ENCODE peak calls at places on chromosomes 2 and 18, in four cellular contexts. One of them, this sample, is unnamed.
A peak's percentile ranks its signal among the peaks of the same experiment; 100 is the strongest.

GRCh38 chr2:230650585-230651137 is 62.0 kb upstream of the CAB39 start:
- DNase-seq in lung: no peak
- DNase-seq in mesothelial cell of epicardium: no peak
- DNase-seq in AG10803: no peak
- DNase-seq in this sample: no peak

GRCh38 chr2:211045025-211045424 is 488.6 kb downstream of the CPS1 start:
- DNase-seq in lung: no peak
- DNase-seq in mesothelial cell of epicardium: no peak
- DNase-seq in AG10803: no peak
- DNase-seq in this sample: no peak

GRCh38 chr18:59918320-59918755 is 18.5 kb downstream of the PMAIP1 start:
- DNase-seq in lung: no peak
- DNase-seq in mesothelial cell of epicardium: no peak
- DNase-seq in AG10803: peak; percentile 54
- DNase-seq in this sample: no peak

GRCh38 chr18:3821524-3821923 is 371.6 kb downstream of the TGIF1 start:
- DNase-seq in lung: no peak
- DNase-seq in mesothelial cell of epicardium: no peak
- DNase-seq in AG10803: no peak
- DNase-seq in this sample: no peak

GRCh38 chr2:36462311-36462710 is 106.7 kb downstream of the CRIM1 start:
- DNase-seq in lung: no peak
- DNase-seq in mesothelial cell of epicardium: no peak
- DNase-seq in AG10803: no peak
- DNase-seq in this sample: no peak

GRCh38 chr2:96188821-96189526 is 19.7 kb downstream of the STARD7 start:
- DNase-seq in lung: no peak
- DNase-seq in mesothelial cell of epicardium: no peak
- DNase-seq in AG10803: no peak
- DNase-seq in this sample: no peak

GRCh38 chr2:195016821-195017220 is 640.2 kb upstream of the SLC39A10 start:
- DNase-seq in lung: no peak
- DNase-seq in mesothelial cell of epicardium: no peak
- DNase-seq in AG10803: no peak
- DNase-seq in this sample: peak; percentile 78

GRCh38 chr2:171811229-171811628 is 82.8 kb downstream of the SLC25A12 start:
- DNase-seq in lung: no peak
- DNase-seq in mesothelial cell of epicardium: no peak
- DNase-seq in AG10803: peak; percentile 44
- DNase-seq in this sample: peak; percentile 62

GRCh38 chr2:72108121-72108520 is 39.5 kb downstream of the CYP26B1 start:
- DNase-seq in lung: no peak
- DNase-seq in mesothelial cell of epicardium: no peak
- DNase-seq in AG10803: no peak
- DNase-seq in this sample: no peak

GRCh38 chr2:100632021-100632420 is 69.2 kb downstream of the PDCL3 start:
- DNase-seq in lung: no peak
- DNase-seq in mesothelial cell of epicardium: no peak
- DNase-seq in AG10803: no peak
- DNase-seq in this sample: no peak

GRCh38 chr2:54927085-54927750 is 123.0 kb downstream of the RTN4 start:
- DNase-seq in lung: no peak
- DNase-seq in mesothelial cell of epicardium: no peak
- DNase-seq in AG10803: no peak
- DNase-seq in this sample: no peak

GRCh38 chr2:98476192-98476868 is 31.7 kb downstream of the INPP4A start:
- DNase-seq in lung: no peak
- DNase-seq in mesothelial cell of epicardium: no peak
- DNase-seq in AG10803: no peak
- DNase-seq in this sample: no peak

GRCh38 chr2:28543316-28544068 is 47.6 kb downstream of the PLB1 start:
- DNase-seq in lung: no peak
- DNase-seq in mesothelial cell of epicardium: no peak
- DNase-seq in AG10803: peak; percentile 23
- DNase-seq in this sample: no peak

GRCh38 chr2:176193048-176193447 is 4.6 kb downstream of the HOXD1 start:
- DNase-seq in lung: no peak
- DNase-seq in mesothelial cell of epicardium: no peak
- DNase-seq in AG10803: no peak
- DNase-seq in this sample: no peak

GRCh38 chr2:129661942-129662341 is 317.5 kb upstream of the RAB6C start:
- DNase-seq in lung: no peak
- DNase-seq in mesothelial cell of epicardium: no peak
- DNase-seq in AG10803: no peak
- DNase-seq in this sample: no peak

GRCh38 chr2:7133521-7133920 is 216.3 kb downstream of the RNF144A start:
- DNase-seq in lung: no peak
- DNase-seq in mesothelial cell of epicardium: no peak
- DNase-seq in AG10803: no peak
- DNase-seq in this sample: no peak

GRCh38 chr2:188292446-188293239 is 969 bp downstream of the GULP1 start:
- DNase-seq in lung: peak; percentile 77
- DNase-seq in mesothelial cell of epicardium: peak; percentile 46
- DNase-seq in AG10803: peak; percentile 78
- DNase-seq in this sample: peak; percentile 83

GRCh38 chr2:223797811-223798721 is 39.3 kb downstream of the AP1S3 start:
- DNase-seq in lung: no peak
- DNase-seq in mesothelial cell of epicardium: no peak
- DNase-seq in AG10803: peak; percentile 36
- DNase-seq in this sample: peak; percentile 72

GRCh38 chr2:29129586-29130281 is 14.5 kb downstream of the CLIP4 start:
- DNase-seq in lung: no peak
- DNase-seq in mesothelial cell of epicardium: no peak
- DNase-seq in AG10803: peak; percentile 43
- DNase-seq in this sample: peak; percentile 34

GRCh38 chr18:37778417-37779165 is 213.0 kb upstream of the CELF4 start:
- DNase-seq in lung: peak; percentile 64
- DNase-seq in mesothelial cell of epicardium: peak; percentile 59
- DNase-seq in AG10803: peak; percentile 19
- DNase-seq in this sample: no peak

GRCh38 chr18:63309422-63309821 is 10.1 kb downstream of the BCL2 start:
- DNase-seq in lung: no peak
- DNase-seq in mesothelial cell of epicardium: no peak
- DNase-seq in AG10803: no peak
- DNase-seq in this sample: no peak

GRCh38 chr2:12717988-12718661 is 1.4 kb downstream of the TRIB2 start:
- DNase-seq in lung: no peak
- DNase-seq in mesothelial cell of epicardium: no peak
- DNase-seq in AG10803: peak; percentile 24
- DNase-seq in this sample: no peak

GRCh38 chr2:162153608-162154224 is 1.7 kb upstream of the GCG start:
- DNase-seq in lung: peak; percentile 68
- DNase-seq in mesothelial cell of epicardium: no peak
- DNase-seq in AG10803: peak; percentile 41
- DNase-seq in this sample: peak; percentile 74

GRCh38 chr2:232890536-232890895 is 20.5 kb downstream of the SNORC start:
- DNase-seq in lung: no peak
- DNase-seq in mesothelial cell of epicardium: no peak
- DNase-seq in AG10803: no peak
- DNase-seq in this sample: no peak

GRCh38 chr2:172213116-172213515 is 110.4 kb upstream of the DLX2 start:
- DNase-seq in lung: no peak
- DNase-seq in mesothelial cell of epicardium: no peak
- DNase-seq in AG10803: no peak
- DNase-seq in this sample: no peak

GRCh38 chr2:119723784-119724467 is 35.8 kb upstream of the PTPN4 start:
- DNase-seq in lung: no peak
- DNase-seq in mesothelial cell of epicardium: no peak
- DNase-seq in AG10803: no peak
- DNase-seq in this sample: no peak

GRCh38 chr18:8660316-8660715 is 45.0 kb upstream of the MTCL1 start:
- DNase-seq in lung: no peak
- DNase-seq in mesothelial cell of epicardium: no peak
- DNase-seq in AG10803: no peak
- DNase-seq in this sample: peak; percentile 24

GRCh38 chr2:3940661-3941060 is 237.3 kb downstream of the DCDC2C start:
- DNase-seq in lung: no peak
- DNase-seq in mesothelial cell of epicardium: no peak
- DNase-seq in AG10803: no peak
- DNase-seq in this sample: no peak

GRCh38 chr2:63537306-63537705 is 51.0 kb downstream of the WDPCP start:
- DNase-seq in lung: no peak
- DNase-seq in mesothelial cell of epicardium: no peak
- DNase-seq in AG10803: peak; percentile 49
- DNase-seq in this sample: peak; percentile 14

GRCh38 chr2:166128156-166128505 is 311 bp upstream of the SCN1A start:
- DNase-seq in lung: no peak
- DNase-seq in mesothelial cell of epicardium: no peak
- DNase-seq in AG10803: no peak
- DNase-seq in this sample: no peak
- TF ChIP-seq CTCF in lung: no peak
- TF ChIP-seq CTCF in mesothelial cell of epicardium: peak; percentile 24
- TF ChIP-seq CTCF in AG10803: no peak
- TF ChIP-seq CTCF in this sample: no peak

GRCh38 chr2:117339980-117340379 is 474.5 kb upstream of the DDX18 start:
- DNase-seq in lung: no peak
- DNase-seq in mesothelial cell of epicardium: no peak
- DNase-seq in AG10803: no peak
- DNase-seq in this sample: no peak
- TF ChIP-seq CTCF in lung: no peak
- TF ChIP-seq CTCF in mesothelial cell of epicardium: no peak
- TF ChIP-seq CTCF in AG10803: no peak
- TF ChIP-seq CTCF in this sample: no peak

DNA sequence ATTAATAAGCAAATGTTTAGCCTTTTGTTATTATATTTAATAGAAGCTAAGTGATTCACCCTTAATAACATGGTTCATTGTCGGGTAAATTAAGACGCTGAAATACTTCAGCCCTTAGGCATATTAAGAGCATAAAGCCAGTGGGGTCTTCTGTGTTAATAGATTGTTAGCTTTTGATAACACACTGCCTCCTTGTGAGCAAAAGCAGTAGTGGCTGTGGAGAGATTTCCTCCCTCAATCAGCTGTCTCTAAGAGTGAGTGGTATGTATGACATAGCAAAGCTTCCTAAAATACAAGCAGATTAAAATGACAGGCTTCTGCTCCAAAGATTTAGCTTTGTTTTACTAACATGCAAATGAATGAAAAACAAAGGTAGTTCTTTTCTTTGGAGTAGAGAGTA is 143.7 kb upstream of the SYT4 start:
- DNase-seq in lung: no peak
- DNase-seq in mesothelial cell of epicardium: no peak
- DNase-seq in AG10803: no peak
- DNase-seq in this sample: no peak
- TF ChIP-seq CTCF in lung: no peak
- TF ChIP-seq CTCF in mesothelial cell of epicardium: no peak
- TF ChIP-seq CTCF in AG10803: no peak
- TF ChIP-seq CTCF in this sample: no peak

GRCh38 chr18:24271381-24272331 is 126.0 kb downstream of the OSBPL1A start:
- DNase-seq in lung: peak; percentile 74
- DNase-seq in mesothelial cell of epicardium: peak; percentile 67
- DNase-seq in AG10803: peak; percentile 71
- DNase-seq in this sample: peak; percentile 88
- TF ChIP-seq CTCF in lung: no peak
- TF ChIP-seq CTCF in mesothelial cell of epicardium: no peak
- TF ChIP-seq CTCF in AG10803: no peak
- TF ChIP-seq CTCF in this sample: peak; percentile 14

DNA sequence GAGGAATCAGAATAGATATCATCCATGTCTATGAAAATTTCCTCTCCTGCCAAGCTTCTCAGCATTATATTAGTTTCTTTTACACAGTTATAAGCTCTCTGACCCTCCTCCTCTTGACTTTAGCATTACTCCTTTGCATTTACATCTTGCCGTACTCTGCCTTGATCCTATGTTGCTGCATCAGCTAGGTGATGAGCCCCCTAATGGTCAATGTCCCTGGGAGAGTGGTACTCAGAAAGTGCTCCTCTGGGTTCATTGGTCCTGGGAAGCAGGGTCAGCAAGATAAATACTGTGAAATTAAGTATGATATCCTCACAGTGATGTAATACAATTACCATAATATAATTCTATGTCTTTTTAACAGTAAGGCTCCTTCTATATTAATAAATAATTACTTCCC is 74.1 kb downstream of the PKP4 start:
- DNase-seq in lung: no peak
- DNase-seq in mesothelial cell of epicardium: no peak
- DNase-seq in AG10803: no peak
- DNase-seq in this sample: no peak
- TF ChIP-seq CTCF in lung: no peak
- TF ChIP-seq CTCF in mesothelial cell of epicardium: no peak
- TF ChIP-seq CTCF in AG10803: no peak
- TF ChIP-seq CTCF in this sample: no peak

GRCh38 chr2:206154197-206154596 is 5.0 kb downstream of the NDUFS1 start:
- DNase-seq in lung: no peak
- DNase-seq in mesothelial cell of epicardium: no peak
- DNase-seq in AG10803: peak; percentile 6
- DNase-seq in this sample: no peak
- TF ChIP-seq CTCF in lung: no peak
- TF ChIP-seq CTCF in mesothelial cell of epicardium: no peak
- TF ChIP-seq CTCF in AG10803: no peak
- TF ChIP-seq CTCF in this sample: no peak

GRCh38 chr2:204051476-204051875 is 114.9 kb downstream of the ICOS start:
- DNase-seq in lung: no peak
- DNase-seq in mesothelial cell of epicardium: no peak
- DNase-seq in AG10803: no peak
- DNase-seq in this sample: no peak
- TF ChIP-seq CTCF in lung: no peak
- TF ChIP-seq CTCF in mesothelial cell of epicardium: no peak
- TF ChIP-seq CTCF in AG10803: no peak
- TF ChIP-seq CTCF in this sample: no peak

DNA sequence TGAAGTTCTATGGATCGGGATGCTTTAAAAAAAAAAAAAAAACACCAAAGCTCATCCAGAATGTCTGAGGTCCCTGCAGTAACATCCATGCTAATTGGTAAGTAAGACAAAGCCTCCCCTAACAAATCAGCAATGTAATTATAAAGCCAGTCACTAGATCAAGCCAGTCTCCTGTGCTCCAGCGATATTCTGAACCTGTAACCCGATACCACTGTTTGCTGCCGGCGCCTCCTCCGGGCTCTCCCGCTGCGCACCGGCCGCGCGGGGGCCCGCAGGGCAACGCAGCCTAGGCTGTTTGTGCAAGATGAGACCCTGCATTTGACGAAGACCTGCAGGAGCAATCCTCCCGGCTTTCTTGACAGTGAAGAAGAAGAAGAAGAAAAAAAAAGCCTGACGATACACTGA is 8.7 kb downstream of the SERTAD2 start:
- DNase-seq in lung: no peak
- DNase-seq in mesothelial cell of epicardium: no peak
- DNase-seq in AG10803: peak; percentile 53
- DNase-seq in this sample: peak; percentile 55
- TF ChIP-seq CTCF in lung: no peak
- TF ChIP-seq CTCF in mesothelial cell of epicardium: no peak
- TF ChIP-seq CTCF in AG10803: peak; percentile 33
- TF ChIP-seq CTCF in this sample: no peak

GRCh38 chr2:106882658-106883057 is 3.3 kb downstream of the ST6GAL2 start:
- DNase-seq in lung: no peak
- DNase-seq in mesothelial cell of epicardium: no peak
- DNase-seq in AG10803: no peak
- DNase-seq in this sample: no peak
- TF ChIP-seq CTCF in lung: no peak
- TF ChIP-seq CTCF in mesothelial cell of epicardium: no peak
- TF ChIP-seq CTCF in AG10803: no peak
- TF ChIP-seq CTCF in this sample: no peak

This sample was measured in foreskin fibroblast.